ENCODE peak calls at places on chromosomes 11 and 22, in six cellular contexts. One of them, this sample, is unnamed.

GRCh38 chr11:12901272-12901671 is 107.8 kb upstream of the RASSF10 start:
- DNase-seq in spleen: no peak
- DNase-seq in OCI-LY7: peak
- DNase-seq in BJ: no peak
- DNase-seq in AG04449: no peak
- DNase-seq in body of pancreas: no peak
- DNase-seq in this sample: no peak

GRCh38 chr11:83711035-83711630 is 425.0 kb upstream of the CCDC90B start:
- DNase-seq in BJ: no peak
- DNase-seq in body of pancreas: no peak
- DNase-seq in OCI-LY7: no peak
- DNase-seq in spleen: no peak
- DNase-seq in AG04449: no peak
- DNase-seq in this sample: no peak

GRCh38 chr11:19845633-19846032 is 133.0 kb downstream of the NAV2 start:
- DNase-seq in AG04449: no peak
- DNase-seq in OCI-LY7: no peak
- DNase-seq in body of pancreas: no peak
- DNase-seq in spleen: no peak
- DNase-seq in BJ: no peak
- DNase-seq in this sample: no peak

GRCh38 chr11:107221743-107222142 is 203.5 kb upstream of the GUCY1A2 start:
- DNase-seq in AG04449: no peak
- DNase-seq in body of pancreas: no peak
- DNase-seq in OCI-LY7: no peak
- DNase-seq in BJ: no peak
- DNase-seq in spleen: no peak
- DNase-seq in this sample: no peak

GRCh38 chr22:27299181-27300085 is 502.1 kb downstream of the MN1 start:
- DNase-seq in spleen: no peak
- DNase-seq in body of pancreas: no peak
- DNase-seq in BJ: no peak
- DNase-seq in OCI-LY7: no peak
- DNase-seq in AG04449: no peak
- DNase-seq in this sample: no peak

GRCh38 chr11:64776875-64777274 is 1.5 kb downstream of the SF1 start:
- DNase-seq in BJ: no peak
- DNase-seq in body of pancreas: no peak
- DNase-seq in OCI-LY7: no peak
- DNase-seq in spleen: peak
- DNase-seq in AG04449: no peak
- DNase-seq in this sample: no peak

GRCh38 chr22:32693102-32693501 is 108.4 kb upstream of the TIMP3 start:
- DNase-seq in AG04449: no peak
- DNase-seq in BJ: no peak
- DNase-seq in body of pancreas: no peak
- DNase-seq in OCI-LY7: no peak
- DNase-seq in spleen: no peak
- DNase-seq in this sample: no peak

GRCh38 chr11:111923351-111923788 is 4.7 kb downstream of the C11orf52 start:
- DNase-seq in OCI-LY7: no peak
- DNase-seq in body of pancreas: no peak
- DNase-seq in AG04449: no peak
- DNase-seq in BJ: no peak
- DNase-seq in spleen: no peak
- DNase-seq in this sample: no peak

GRCh38 chr11:67401495-67402191 is at the start of gene PPP1CA:
- DNase-seq in AG04449: no peak
- DNase-seq in body of pancreas: peak
- DNase-seq in OCI-LY7: peak
- DNase-seq in BJ: peak
- DNase-seq in spleen: peak
- DNase-seq in this sample: peak
- TF ChIP-seq CTCF in AG04449: peak
- TF ChIP-seq CTCF in body of pancreas: no peak
- TF ChIP-seq CTCF in OCI-LY7: no peak
- TF ChIP-seq CTCF in BJ: peak
- TF ChIP-seq CTCF in spleen: peak
- TF ChIP-seq CTCF in this sample: peak

DNA sequence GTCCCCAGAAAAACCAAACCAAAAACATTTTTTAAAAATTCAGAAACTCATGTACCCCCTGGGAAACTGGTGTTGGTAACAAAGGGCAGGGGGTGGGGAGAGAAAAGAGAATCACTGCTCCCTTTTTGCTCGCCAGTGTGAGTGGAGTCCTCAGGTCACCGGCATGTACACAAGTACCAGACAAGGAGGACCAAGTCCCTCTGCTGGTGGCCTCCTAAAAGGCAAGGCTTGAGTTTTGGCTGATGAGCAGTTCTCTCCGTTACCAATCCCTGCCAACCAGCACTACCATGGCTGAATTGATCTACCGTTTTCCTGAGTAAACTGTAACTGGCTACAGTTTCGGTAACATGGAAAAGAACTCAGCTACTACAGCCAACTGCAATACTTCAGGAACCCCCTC is 22.0 kb downstream of the APOL5 start:
- DNase-seq in AG04449: no peak
- DNase-seq in OCI-LY7: no peak
- DNase-seq in spleen: no peak
- DNase-seq in body of pancreas: no peak
- DNase-seq in BJ: no peak
- DNase-seq in this sample: no peak
- TF ChIP-seq CTCF in AG04449: no peak
- TF ChIP-seq CTCF in OCI-LY7: peak
- TF ChIP-seq CTCF in spleen: no peak
- TF ChIP-seq CTCF in body of pancreas: no peak
- TF ChIP-seq CTCF in BJ: peak
- TF ChIP-seq CTCF in this sample: no peak

GRCh38 chr22:21686193-21686608 is 20.4 kb downstream of the PPIL2 start:
- DNase-seq in body of pancreas: no peak
- DNase-seq in AG04449: no peak
- DNase-seq in BJ: no peak
- DNase-seq in spleen: no peak
- DNase-seq in OCI-LY7: no peak
- DNase-seq in this sample: no peak
- TF ChIP-seq CTCF in body of pancreas: no peak
- TF ChIP-seq CTCF in AG04449: no peak
- TF ChIP-seq CTCF in BJ: no peak
- TF ChIP-seq CTCF in spleen: no peak
- TF ChIP-seq CTCF in OCI-LY7: no peak
- TF ChIP-seq CTCF in this sample: no peak

GRCh38 chr11:8775341-8776133 is 92.9 kb downstream of the RPL27A start:
- DNase-seq in body of pancreas: peak
- DNase-seq in AG04449: no peak
- DNase-seq in BJ: no peak
- DNase-seq in spleen: peak
- DNase-seq in OCI-LY7: no peak
- DNase-seq in this sample: no peak
- TF ChIP-seq CTCF in body of pancreas: no peak
- TF ChIP-seq CTCF in AG04449: no peak
- TF ChIP-seq CTCF in BJ: no peak
- TF ChIP-seq CTCF in spleen: no peak
- TF ChIP-seq CTCF in OCI-LY7: no peak
- TF ChIP-seq CTCF in this sample: no peak

This sample was measured in GM10248.